ENCODE peak calls at places on chromosomes 6 and 20, in seven cellular contexts. Y is body of pancreas; G is AG04449; R is tibial nerve; Z is lower leg skin; E is CD8-positive, alpha-beta T cell; L is IMR-90. H is an unnamed sample.

GRCh38 chr6:30963641-30964040 is 19.9 kb upstream of the MUC21 start:
- DNase-seq in Z (no peak), R (no peak), L (peak), E (no peak), G (no peak), Y (no peak), H (no peak)

GRCh38 chr6:5422321-5422915 is 161.1 kb downstream of the FARS2 start:
- DNase-seq in Y (peak), R (no peak), L (peak), G (no peak), Z (no peak), E (no peak), H (no peak)

GRCh38 chr20:61953037-61953788 is 112.5 kb downstream of the TAF4 start:
- DNase-seq in G (no peak), Y (no peak), L (no peak), Z (no peak), R (no peak), E (peak), H (no peak)

GRCh38 chr6:15160812-15161211 is 85.1 kb upstream of the JARID2 start:
- DNase-seq in R (no peak), E (no peak), Y (no peak), G (no peak), L (no peak), Z (no peak), H (no peak)

GRCh38 chr6:56019973-56020372 is 144.6 kb upstream of the BMP5 start:
- DNase-seq in Y (no peak), R (no peak), Z (no peak), G (no peak), L (peak), E (no peak), H (no peak)

GRCh38 chr20:48984575-48985219 is 61.4 kb upstream of the CSE1L start:
- DNase-seq in E (no peak), Z (no peak), L (no peak), R (no peak), G (no peak), Y (peak), H (no peak)

GRCh38 chr6:7204726-7205125 is 97.0 kb downstream of the RREB1 start:
- DNase-seq in G (peak), L (peak), R (no peak), Z (no peak), Y (no peak), E (no peak), H (no peak)

GRCh38 chr6:168054663-168055560 is 24.1 kb downstream of the FRMD1 start:
- DNase-seq in G (no peak), L (no peak), R (no peak), Z (no peak), E (no peak), Y (peak), H (no peak)

GRCh38 chr6:82410151-82410621 is 46.6 kb downstream of the TPBG start:
- DNase-seq in R (no peak), Y (no peak), E (no peak), L (peak), G (no peak), Z (no peak), H (no peak)

GRCh38 chr20:59141818-59142581 is 21.6 kb upstream of the ZNF831 start:
- DNase-seq in Z (no peak), G (no peak), R (no peak), Y (no peak), L (peak), E (no peak), H (no peak)

GRCh38 chr20:10793741-10794140 is 119.9 kb upstream of the JAG1 start:
- DNase-seq in R (no peak), Y (peak), Z (no peak), G (no peak), L (no peak), E (no peak), H (no peak)

GRCh38 chr6:164130151-164130550 is 715.6 kb downstream of the QKI start:
- DNase-seq in E (no peak), Y (peak), G (no peak), R (no peak), Z (no peak), L (no peak), H (no peak)

GRCh38 chr20:53971096-53971683 is 99.2 kb downstream of the BCAS1 start:
- DNase-seq in E (no peak), R (no peak), L (no peak), Z (no peak), Y (no peak), G (no peak), H (no peak)

GRCh38 chr20:15639839-15640238 is 933.4 kb downstream of the KIF16B start:
- DNase-seq in R (no peak), L (no peak), Y (no peak), E (no peak), Z (no peak), G (no peak), H (no peak)

GRCh38 chr20:15642099-15642498 is 931.1 kb downstream of the KIF16B start:
- DNase-seq in E (no peak), Y (no peak), R (no peak), Z (no peak), G (no peak), L (no peak), H (no peak)

GRCh38 chr20:15642676-15643075 is 930.6 kb downstream of the KIF16B start:
- DNase-seq in G (peak), L (peak), R (no peak), Z (no peak), E (no peak), Y (no peak), H (no peak)

GRCh38 chr20:15638781-15639180 is 934.5 kb downstream of the KIF16B start:
- DNase-seq in L (no peak), E (no peak), R (no peak), G (no peak), Z (no peak), Y (no peak), H (no peak)

DNA sequence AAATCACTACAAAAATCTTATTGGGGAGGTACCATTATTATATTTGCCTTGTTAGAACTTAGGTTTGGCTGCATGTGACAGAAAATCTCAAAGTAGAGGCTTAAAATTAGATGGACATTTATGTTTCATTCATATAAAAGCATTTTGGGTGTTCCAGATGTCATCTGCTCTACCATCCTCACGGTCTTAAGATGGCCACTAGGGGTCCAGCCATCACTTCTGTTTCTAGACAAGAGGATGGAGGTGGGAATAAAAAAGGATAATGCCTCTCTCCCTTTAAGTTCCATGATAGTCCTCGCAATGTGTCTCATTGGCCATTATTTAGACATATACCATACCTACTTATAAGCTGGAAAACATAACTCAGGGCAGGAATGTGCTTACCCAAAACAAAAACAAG is 929.5 kb downstream of the KIF16B start:
- DNase-seq in Y (no peak), R (no peak), G (no peak), E (no peak), Z (no peak), L (peak), H (no peak)
- TF ChIP-seq CTCF in Y (no peak), R (no peak), G (peak), E (no peak), Z (no peak), L (peak), H (peak)

GRCh38 chr6:35048631-35049083 is 92.5 kb downstream of the TCP11 start:
- DNase-seq in Y (no peak), E (peak), R (no peak), Z (peak), G (peak), L (peak), H (no peak)
- TF ChIP-seq CTCF in Y (peak), E (peak), R (peak), Z (no peak), G (peak), L (peak), H (no peak)

GRCh38 chr20:52500150-52500549 is 308.6 kb upstream of the ZFP64 start:
- DNase-seq in R (no peak), E (no peak), Y (no peak), G (no peak), L (no peak), Z (no peak), H (no peak)
- TF ChIP-seq CTCF in R (no peak), E (no peak), Y (no peak), G (no peak), L (no peak), Z (no peak), H (no peak)

GRCh38 chr20:63782051-63782471 is 42.5 kb downstream of the SLC2A4RG start:
- DNase-seq in E (peak), L (no peak), G (no peak), Z (no peak), R (no peak), Y (no peak), H (no peak)

GRCh38 chr20:63777614-63778013 is 38.0 kb downstream of the SLC2A4RG start:
- DNase-seq in Y (no peak), R (no peak), G (no peak), L (no peak), E (no peak), Z (no peak), H (no peak)

GRCh38 chr20:63778034-63778752 is 38.6 kb downstream of the SLC2A4RG start:
- DNase-seq in Z (no peak), E (no peak), G (no peak), R (no peak), L (no peak), Y (no peak), H (no peak)

GRCh38 chr20:63781181-63781580 is 41.6 kb downstream of the SLC2A4RG start:
- DNase-seq in Y (no peak), L (no peak), E (no peak), Z (no peak), G (no peak), R (no peak), H (no peak)

GRCh38 chr20:63778857-63779256 is 39.3 kb downstream of the SLC2A4RG start:
- DNase-seq in R (no peak), L (no peak), E (no peak), G (no peak), Z (no peak), Y (no peak), H (no peak)
- TF ChIP-seq CTCF in R (no peak), L (no peak), E (no peak), G (no peak), Z (no peak), Y (no peak), H (no peak)

GRCh38 chr6:32046450-32047083 is 8.4 kb downstream of the CYP21A2 start:
- DNase-seq in L (no peak), R (peak), Z (peak), E (no peak), G (no peak), Y (no peak), H (no peak)
- TF ChIP-seq CTCF in L (peak), R (no peak), Z (no peak), E (no peak), G (peak), Y (no peak), H (no peak)

GRCh38 chr6:158415666-158416065 is 103.4 kb downstream of the TULP4 start:
- DNase-seq in G (no peak), L (no peak), R (no peak), Y (no peak), Z (no peak), E (no peak), H (no peak)
- TF ChIP-seq CTCF in G (no peak), L (no peak), R (no peak), Y (no peak), Z (no peak), E (no peak), H (no peak)

DNA sequence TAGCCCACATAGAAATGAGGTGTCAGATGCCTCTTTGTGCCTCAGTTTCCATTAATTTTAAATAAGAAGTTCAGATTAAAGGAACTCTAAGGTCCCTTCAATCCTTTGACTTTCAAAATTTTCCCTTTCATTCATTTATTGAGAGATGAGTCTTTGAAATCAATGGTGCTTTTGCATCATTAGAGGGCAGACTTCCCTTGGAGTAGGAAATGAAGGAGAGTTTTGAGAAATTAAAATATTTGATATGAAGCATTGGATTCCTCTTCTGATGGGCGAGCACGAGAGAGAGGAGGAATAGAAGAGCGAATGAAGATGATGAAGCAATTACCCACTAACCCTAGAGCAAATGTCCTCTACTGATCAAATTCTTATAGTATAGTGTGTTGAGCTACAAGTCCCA is 105.7 kb downstream of the EDN1 start:
- DNase-seq in Z (no peak), R (no peak), E (no peak), Y (no peak), L (no peak), G (no peak), H (no peak)
- TF ChIP-seq CTCF in Z (no peak), R (peak), E (no peak), Y (peak), L (peak), G (peak), H (no peak)

GRCh38 chr6:42088101-42088591 is 37.8 kb downstream of the TAF8 start:
- DNase-seq in Z (no peak), R (no peak), L (peak), E (no peak), Y (no peak), G (no peak), H (no peak)

GRCh38 chr6:42083530-42083929 is 33.2 kb downstream of the TAF8 start:
- DNase-seq in E (no peak), L (no peak), Z (no peak), Y (no peak), G (no peak), R (no peak), H (no peak)

GRCh38 chr6:42086046-42086664 is 35.8 kb downstream of the TAF8 start:
- DNase-seq in G (no peak), R (no peak), E (no peak), Y (peak), Z (no peak), L (no peak), H (no peak)

GRCh38 chr6:42086665-42087050 is 36.3 kb downstream of the TAF8 start:
- DNase-seq in R (no peak), L (no peak), Y (no peak), Z (no peak), E (no peak), G (no peak), H (no peak)

GRCh38 chr6:42084889-42085288 is 34.6 kb downstream of the TAF8 start:
- DNase-seq in R (no peak), Y (no peak), E (no peak), Z (no peak), G (no peak), L (peak), H (no peak)
- TF ChIP-seq CTCF in R (no peak), Y (no peak), E (no peak), Z (no peak), G (peak), L (peak), H (no peak)

H was measured in progenitor cell of endocrine pancreas.